ENCODE peak calls at places on chromosomes 11 and 22, in eight cellular contexts. B is CD4-positive, alpha-beta T cell; R is hypothalamus; N is GM12865; A is endothelial cell; X is Panc1; E is EL; Q is IMR-90. U is an unnamed sample.

GRCh38 chr11:71491531-71492329 is 35.3 kb upstream of the KRTAP5-7 start:
- DNase-seq in B (no peak), R (no peak), N (no peak), A (no peak), X (no peak), E (no peak), Q (no peak), U (no peak)

GRCh38 chr11:2256293-2256913 is 14.0 kb downstream of the ASCL2 start:
- DNase-seq in B (no peak), R (no peak), N (no peak), A (no peak), X (no peak), E (no peak), Q (no peak), U (no peak)

GRCh38 chr11:7251836-7252682 is at the start of gene SYT9:
- DNase-seq in B (no peak), R (peak; percentile 66), N (peak; percentile 29), A (peak; percentile 55), X (no peak), E (peak; percentile 54), Q (no peak), U (peak; percentile 3)

GRCh38 chr11:118310781-118311485 is 6.4 kb downstream of the CD3E start:
- DNase-seq in B (no peak), R (no peak), N (no peak), A (no peak), X (no peak), E (no peak), Q (no peak), U (no peak)

GRCh38 chr11:121132211-121132976 is 31.4 kb downstream of the TECTA start:
- DNase-seq in B (no peak), R (no peak), N (no peak), A (no peak), X (no peak), E (no peak), Q (no peak), U (peak; percentile 1)

GRCh38 chr22:39434243-39434653 is 22.6 kb upstream of the MGAT3 start:
- DNase-seq in B (no peak), R (peak; percentile 66), N (no peak), A (no peak), X (no peak), E (no peak), Q (no peak), U (no peak)

GRCh38 chr22:19868773-19869471 is 14.2 kb upstream of the GNB1L start:
- DNase-seq in B (no peak), R (no peak), N (no peak), A (peak; percentile 3), X (no peak), E (no peak), Q (no peak), U (no peak)

GRCh38 chr11:923691-924405 is 1.8 kb upstream of the AP2A2 start:
- DNase-seq in B (no peak), R (no peak), N (no peak), A (no peak), X (no peak), E (no peak), Q (no peak), U (no peak)

GRCh38 chr11:726278-726915 is 20.4 kb downstream of the EPS8L2 start:
- DNase-seq in B (peak; percentile 37), R (no peak), N (peak; percentile 58), A (no peak), X (no peak), E (no peak), Q (peak; percentile 26), U (peak; percentile 53)

GRCh38 chr11:32892355-32893090 is at the start of gene QSER1:
- DNase-seq in B (peak; percentile 59), R (peak; percentile 82), N (peak; percentile 84), A (peak; percentile 68), X (peak; percentile 28), E (peak; percentile 73), Q (peak; percentile 41), U (peak; percentile 25)

GRCh38 chr11:18727499-18728236 is 1.7 kb upstream of the IGSF22 start:
- DNase-seq in B (peak; percentile 41), R (no peak), N (peak; percentile 41), A (peak; percentile 77), X (peak; percentile 25), E (peak; percentile 31), Q (peak; percentile 16), U (no peak)

GRCh38 chr11:108890482-108891092 is 225.7 kb downstream of the DDX10 start:
- DNase-seq in B (no peak), R (no peak), N (no peak), A (no peak), X (no peak), E (no peak), Q (no peak), U (no peak)

GRCh38 chr11:57482782-57483569 is 22.6 kb downstream of the RTN4RL2 start:
- DNase-seq in B (peak; percentile 41), R (no peak), N (peak; percentile 64), A (peak; percentile 75), X (no peak), E (peak; percentile 36), Q (peak; percentile 21), U (no peak)

GRCh38 chr22:38751422-38752346 is 4.1 kb downstream of the SUN2 start:
- DNase-seq in B (peak; percentile 51), R (no peak), N (peak; percentile 93), A (no peak), X (no peak), E (no peak), Q (no peak), U (no peak)

GRCh38 chr11:20949585-20949984 is 280.2 kb downstream of the NELL1 start:
- DNase-seq in B (no peak), R (no peak), N (no peak), A (no peak), X (no peak), E (no peak), Q (no peak), U (no peak)

GRCh38 chr11:26070981-26071380 is 260.9 kb upstream of the ANO3 start:
- DNase-seq in B (no peak), R (no peak), N (no peak), A (no peak), X (no peak), E (no peak), Q (no peak), U (no peak)

GRCh38 chr11:119218141-119218878 is 12.2 kb downstream of the CBL start:
- DNase-seq in B (no peak), R (no peak), N (no peak), A (no peak), X (peak; percentile 94), E (peak; percentile 95), Q (peak; percentile 99), U (peak; percentile 99)

GRCh38 chr11:65060913-65061408 is 2.6 kb upstream of the NAALADL1 start:
- DNase-seq in B (no peak), R (no peak), N (no peak), A (peak; percentile 41), X (no peak), E (peak; percentile 17), Q (no peak), U (no peak)

GRCh38 chr11:26229270-26229669 is 102.7 kb upstream of the ANO3 start:
- DNase-seq in B (no peak), R (no peak), N (no peak), A (no peak), X (no peak), E (peak; percentile 63), Q (peak; percentile 98), U (peak; percentile 79)

GRCh38 chr11:27183672-27184457 is 143.2 kb downstream of the BBOX1 start:
- DNase-seq in B (peak; percentile 5), R (no peak), N (peak; percentile 67), A (peak; percentile 58), X (peak; percentile 55), E (peak; percentile 62), Q (peak; percentile 72), U (peak; percentile 67)

GRCh38 chr11:316031-316701 is 2.3 kb downstream of the IFITM1 start:
- DNase-seq in B (no peak), R (no peak), N (peak; percentile 10), A (no peak), X (no peak), E (peak; percentile 36), Q (no peak), U (no peak)

GRCh38 chr11:133937015-133937414 is 19.8 kb downstream of the IGSF9B start:
- DNase-seq in B (no peak), R (no peak), N (no peak), A (no peak), X (no peak), E (no peak), Q (no peak), U (no peak)

GRCh38 chr11:44709281-44709562 is 17.5 kb upstream of the TSPAN18 start:
- DNase-seq in B (no peak), R (no peak), N (no peak), A (no peak), X (no peak), E (peak; percentile 13), Q (no peak), U (peak; percentile 31)

GRCh38 chr11:82980292-82980691 is 78.8 kb downstream of the DDIAS start:
- DNase-seq in B (no peak), R (no peak), N (no peak), A (no peak), X (peak; percentile 76), E (peak; percentile 92), Q (peak; percentile 84), U (peak; percentile 86)

GRCh38 chr11:1257916-1258315 is 35.0 kb downstream of the MUC5B start:
- DNase-seq in B (no peak), R (no peak), N (no peak), A (no peak), X (no peak), E (no peak), Q (no peak), U (no peak)

GRCh38 chr11:129063118-129063517 is 120.4 kb upstream of the TP53AIP1 start:
- DNase-seq in B (no peak), R (no peak), N (no peak), A (no peak), X (no peak), E (no peak), Q (no peak), U (no peak)

GRCh38 chr11:38476808-38477565 is 1879.0 kb upstream of the RAG2 start:
- DNase-seq in B (no peak), R (no peak), N (no peak), A (no peak), X (no peak), E (peak; percentile 63), Q (no peak), U (peak; percentile 22)

GRCh38 chr11:1197431-1197885 is 25.4 kb upstream of the MUC5B start:
- DNase-seq in B (no peak), R (no peak), N (no peak), A (no peak), X (no peak), E (no peak), Q (no peak), U (no peak)

GRCh38 chr11:12900496-12900895 is 108.6 kb upstream of the RASSF10 start:
- DNase-seq in B (no peak), R (no peak), N (no peak), A (no peak), X (no peak), E (peak; percentile 98), Q (peak; percentile 94), U (peak; percentile 98)

GRCh38 chr11:61690706-61691377 is 10.7 kb downstream of the DAGLA start:
- DNase-seq in B (no peak), R (no peak), N (no peak), A (no peak), X (no peak), E (no peak), Q (no peak), U (no peak)

GRCh38 chr11:118243993-118244762 is 8.0 kb downstream of the MPZL3 start:
- DNase-seq in B (no peak), R (no peak), N (no peak), A (no peak), X (no peak), E (no peak), Q (no peak), U (no peak)

GRCh38 chr11:100676901-100677300 is 10.2 kb upstream of the ARHGAP42 start:
- DNase-seq in B (no peak), R (no peak), N (no peak), A (no peak), X (no peak), E (no peak), Q (peak; percentile 49), U (no peak)

GRCh38 chr11:12773591-12773990 is 99.4 kb downstream of the TEAD1 start:
- DNase-seq in B (no peak), R (no peak), N (no peak), A (no peak), X (no peak), E (no peak), Q (no peak), U (no peak)

GRCh38 chr11:64767344-64768299 is 7.8 kb upstream of the PYGM start:
- DNase-seq in B (peak; percentile 74), R (no peak), N (peak; percentile 81), A (peak; percentile 85), X (no peak), E (peak; percentile 70), Q (peak; percentile 60), U (peak; percentile 32)

U was measured in astrocyte.